ENCODE peak calls at places on chromosomes 11 and 22, in eight cellular contexts. O, A, J, F, R, T, H and Q are unnamed samples.

GRCh38 chr11:75925785-75926164 is 110.8 kb downstream of the UVRAG start:
- DNase-seq in O (no peak), A (no peak), J (no peak), F (no peak), R (no peak), T (no peak), H (peak; percentile 82), Q (no peak)

GRCh38 chr11:69788956-69789355 is 13.8 kb upstream of the FGF4 start:
- DNase-seq in O (no peak), A (no peak), J (no peak), F (no peak), R (no peak), T (no peak), H (no peak), Q (no peak)

GRCh38 chr11:115677190-115677589 is 173.0 kb upstream of the CADM1 start:
- DNase-seq in O (no peak), A (no peak), J (no peak), F (no peak), R (no peak), T (no peak), H (no peak), Q (no peak)

GRCh38 chr11:70921804-70922203 is 330.6 kb downstream of the SHANK2 start:
- DNase-seq in O (no peak), A (no peak), J (no peak), F (no peak), R (no peak), T (no peak), H (no peak), Q (no peak)

GRCh38 chr22:41146573-41146972 is 54.2 kb downstream of the EP300 start:
- DNase-seq in O (no peak), A (no peak), J (no peak), F (no peak), R (no peak), T (no peak), H (no peak), Q (no peak)

GRCh38 chr22:37633082-37633692 is 6.3 kb upstream of the SH3BP1 start:
- DNase-seq in O (no peak), A (no peak), J (peak; percentile 92), F (no peak), R (no peak), T (peak; percentile 74), H (no peak), Q (peak; percentile 80)

GRCh38 chr11:118206612-118207031 is 18.2 kb downstream of the JAML start:
- DNase-seq in O (no peak), A (no peak), J (no peak), F (no peak), R (no peak), T (no peak), H (no peak), Q (no peak)

GRCh38 chr11:67071420-67072284 is 15.0 kb downstream of the RHOD start:
- DNase-seq in O (peak; percentile 80), A (no peak), J (peak; percentile 94), F (peak; percentile 88), R (peak; percentile 53), T (no peak), H (no peak), Q (peak; percentile 71)

GRCh38 chr11:2701230-2701629 is 1.4 kb upstream of the KCNQ1OT1 start:
- DNase-seq in O (peak; percentile 63), A (peak; percentile 61), J (no peak), F (no peak), R (peak; percentile 43), T (no peak), H (no peak), Q (no peak)

GRCh38 chr11:89436071-89436470 is 55.1 kb downstream of the NOX4 start:
- DNase-seq in O (no peak), A (no peak), J (no peak), F (no peak), R (no peak), T (no peak), H (peak; percentile 4), Q (no peak)

GRCh38 chr11:32960553-32961164 is 55.0 kb upstream of the DEPDC7 start:
- DNase-seq in O (no peak), A (no peak), J (peak; percentile 24), F (no peak), R (peak; percentile 52), T (peak; percentile 21), H (peak; percentile 40), Q (peak; percentile 15)

GRCh38 chr11:13596601-13597000 is 71.9 kb upstream of the FAR1 start:
- DNase-seq in O (no peak), A (no peak), J (no peak), F (no peak), R (no peak), T (no peak), H (no peak), Q (no peak)

GRCh38 chr22:18044548-18045271 is 20.3 kb upstream of the MICAL3 start:
- DNase-seq in O (peak; percentile 82), A (no peak), J (no peak), F (peak; percentile 50), R (peak; percentile 94), T (no peak), H (no peak), Q (no peak)

GRCh38 chr11:74019860-74020259 is 11.0 kb upstream of the UCP3 start:
- DNase-seq in O (no peak), A (no peak), J (no peak), F (no peak), R (no peak), T (peak; percentile 20), H (peak; percentile 74), Q (no peak)

GRCh38 chr22:36977401-36977861 is 41.8 kb downstream of the TST start:
- DNase-seq in O (no peak), A (no peak), J (peak; percentile 76), F (peak; percentile 77), R (peak; percentile 41), T (peak; percentile 28), H (no peak), Q (peak; percentile 72)

GRCh38 chr11:63829823-63830489 is 9.0 kb upstream of the MARK2 start:
- DNase-seq in O (no peak), A (no peak), J (no peak), F (no peak), R (peak; percentile 52), T (no peak), H (no peak), Q (no peak)
- TF ChIP-seq CTCF in O (no peak), A (peak; percentile 53), J (peak; percentile 50), F (no peak), R (peak; percentile 94), T (peak; percentile 34), H (peak; percentile 13), Q (peak; percentile 53)

GRCh38 chr11:92222701-92223100 is 1.9 kb upstream of the FAT3 start:
- DNase-seq in O (no peak), A (no peak), J (no peak), F (no peak), R (no peak), T (no peak), H (no peak), Q (no peak)

GRCh38 chr11:92225206-92225562 is 566 bp downstream of the FAT3 start:
- DNase-seq in O (peak; percentile 66), A (peak; percentile 71), J (peak; percentile 19), F (no peak), R (no peak), T (no peak), H (peak; percentile 19), Q (no peak)

GRCh38 chr11:92226331-92227232 is 2.0 kb downstream of the FAT3 start:
- DNase-seq in O (peak; percentile 71), A (peak; percentile 73), J (no peak), F (no peak), R (no peak), T (no peak), H (peak; percentile 7), Q (no peak)

GRCh38 chr11:92225563-92226308 is 1.1 kb downstream of the FAT3 start:
- DNase-seq in O (peak; percentile 73), A (peak; percentile 73), J (peak; percentile 25), F (peak; percentile 17), R (no peak), T (no peak), H (peak; percentile 12), Q (no peak)

GRCh38 chr11:92224394-92225205 is at the start of gene FAT3:
- DNase-seq in O (peak; percentile 71), A (peak; percentile 87), J (peak; percentile 32), F (peak; percentile 17), R (no peak), T (no peak), H (peak; percentile 26), Q (no peak)
- TF ChIP-seq CTCF in O (no peak), A (peak; percentile 24), J (no peak), F (no peak), R (no peak), T (no peak), H (no peak), Q (no peak)

DNA sequence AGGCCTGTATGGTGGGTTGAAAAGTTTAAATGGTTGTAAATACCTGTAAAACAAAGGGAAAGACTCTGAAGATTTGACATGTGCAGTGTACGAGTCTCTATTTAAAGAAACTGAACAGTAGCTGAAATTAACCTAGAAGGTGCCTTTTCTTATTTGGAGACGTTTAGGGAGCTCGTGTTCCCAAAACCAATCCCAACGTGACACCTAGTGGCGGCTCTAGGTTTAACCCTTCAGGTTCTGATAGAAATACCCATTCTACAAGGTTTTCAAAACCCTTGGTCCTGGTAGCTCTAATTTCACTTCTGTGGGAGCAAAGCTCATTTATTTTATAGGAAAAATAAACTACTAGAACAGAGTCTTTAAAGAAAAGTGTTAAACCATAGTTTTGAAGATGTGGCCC is 258.3 kb downstream of the LRRC4C start:
- DNase-seq in O (no peak), A (no peak), J (peak; percentile 16), F (no peak), R (peak; percentile 21), T (no peak), H (peak; percentile 29), Q (no peak)
- TF ChIP-seq CTCF in O (no peak), A (peak; percentile 88), J (peak; percentile 53), F (no peak), R (peak; percentile 75), T (peak; percentile 38), H (peak; percentile 70), Q (peak; percentile 47)

GRCh38 chr22:35363571-35364086 is 17.3 kb upstream of the HMOX1 start:
- DNase-seq in O (no peak), A (no peak), J (no peak), F (no peak), R (no peak), T (no peak), H (no peak), Q (no peak)

GRCh38 chr22:35368386-35368785 is 12.5 kb upstream of the HMOX1 start:
- DNase-seq in O (no peak), A (no peak), J (no peak), F (peak; percentile 68), R (no peak), T (no peak), H (no peak), Q (no peak)

GRCh38 chr22:35369996-35370395 is 10.9 kb upstream of the HMOX1 start:
- DNase-seq in O (no peak), A (no peak), J (no peak), F (no peak), R (no peak), T (no peak), H (no peak), Q (no peak)

DNA sequence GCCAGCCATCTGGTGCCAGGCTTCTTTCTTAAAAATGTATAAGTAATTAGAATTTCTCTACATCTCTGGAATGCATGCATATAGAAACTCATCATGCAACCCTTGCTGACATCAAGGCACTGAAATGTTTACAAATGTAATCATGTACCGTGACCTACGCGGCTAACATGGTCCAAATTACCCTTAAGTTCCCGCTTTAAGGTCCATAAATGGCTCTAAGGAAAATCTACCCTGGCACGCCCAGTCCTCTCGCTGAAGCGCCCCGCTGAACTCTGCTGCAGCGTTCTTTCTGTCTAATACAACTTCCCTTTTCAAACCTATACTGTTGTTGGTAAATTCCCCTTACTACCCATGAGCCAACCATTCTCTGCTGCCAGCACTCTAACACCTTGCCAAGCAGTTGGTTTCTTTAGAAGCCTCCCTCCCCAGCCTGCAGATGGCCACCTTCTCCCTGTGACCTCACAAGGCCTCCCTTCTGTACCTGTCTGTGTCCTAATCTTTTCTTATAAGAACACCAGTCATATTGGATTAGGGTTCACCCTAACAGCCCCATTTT is 13.5 kb upstream of the HMOX1 start:
- DNase-seq in O (no peak), A (no peak), J (no peak), F (peak; percentile 52), R (no peak), T (peak; percentile 65), H (no peak), Q (no peak)
- TF ChIP-seq CTCF in O (no peak), A (no peak), J (peak; percentile 14), F (no peak), R (peak; percentile 3), T (no peak), H (no peak), Q (peak; percentile 15)